ENCODE peak calls at places on chromosomes 3 and 15, in seven cellular contexts. P, Y, C, O, S, D and E are unnamed samples.
A peak's percentile ranks its signal among the peaks of the same experiment; 100 is the strongest.

GRCh38 chr3:63333815-63334214 is 55.7 kb downstream of the SYNPR start:
- DNase-seq in P (no peak), S (no peak), Y (no peak), D (no peak), O (peak; percentile 41), C (peak; percentile 25), E (peak; percentile 18)

GRCh38 chr3:184538600-184539431 is 22.8 kb upstream of the EPHB3 start:
- DNase-seq in Y (no peak), S (no peak), C (no peak), P (no peak), D (no peak), O (no peak), E (no peak)

GRCh38 chr3:188389711-188390346 is 235.9 kb downstream of the LPP start:
- DNase-seq in Y (no peak), P (peak; percentile 14), D (peak; percentile 4), O (peak; percentile 76), S (peak; percentile 43), C (no peak), E (no peak)

GRCh38 chr15:53535886-53536285 is 223.6 kb downstream of the WDR72 start:
- DNase-seq in P (no peak), S (no peak), O (no peak), C (peak; percentile 64), D (no peak), Y (no peak), E (no peak)

GRCh38 chr3:165817160-165817709 is 20.0 kb downstream of the BCHE start:
- DNase-seq in S (no peak), O (no peak), Y (no peak), C (no peak), D (no peak), P (no peak), E (no peak)

GRCh38 chr3:126540946-126541627 is 17.1 kb downstream of the CHST13 start:
- DNase-seq in Y (no peak), D (no peak), O (no peak), S (no peak), C (no peak), P (no peak), E (no peak)

GRCh38 chr3:128484404-128485282 is 8.4 kb downstream of the GATA2 start:
- DNase-seq in Y (no peak), D (no peak), C (no peak), P (no peak), S (no peak), O (peak; percentile 47), E (peak; percentile 52)

GRCh38 chr3:100024520-100025303 is 89.6 kb downstream of the FILIP1L start:
- DNase-seq in C (peak; percentile 70), O (no peak), D (no peak), Y (no peak), S (no peak), P (no peak), E (no peak)

GRCh38 chr3:194851254-194851653 is 165.6 kb downstream of the FAM43A start:
- DNase-seq in O (no peak), P (no peak), S (no peak), D (no peak), C (no peak), Y (no peak), E (no peak)

GRCh38 chr3:126476166-126476975 is 680 bp upstream of the ZXDC start:
- DNase-seq in P (no peak), C (peak; percentile 78), Y (no peak), O (peak; percentile 63), D (peak; percentile 36), S (peak; percentile 69), E (peak; percentile 81)

GRCh38 chr3:125281411-125281810 is 68.9 kb upstream of the SLC12A8 start:
- DNase-seq in P (no peak), C (no peak), O (peak; percentile 68), Y (no peak), D (no peak), S (no peak), E (no peak)

GRCh38 chr3:175338775-175339535 is 479.8 kb downstream of the NAALADL2 start:
- DNase-seq in S (peak; percentile 11), D (no peak), O (no peak), Y (no peak), P (no peak), C (peak; percentile 81), E (peak; percentile 1)

GRCh38 chr3:16079519-16079918 is 95.0 kb upstream of the GALNT15 start:
- DNase-seq in Y (no peak), S (no peak), D (no peak), C (peak; percentile 12), P (no peak), O (peak; percentile 43), E (no peak)

GRCh38 chr3:182092662-182093262 is 381.0 kb downstream of the SOX2 start:
- DNase-seq in S (no peak), C (no peak), P (no peak), Y (no peak), D (no peak), O (no peak), E (peak; percentile 1)